ENCODE peak calls at places on chromosomes 16 and 17, in eight cellular contexts. B, F, M, Q, Y, H, E and T are unnamed samples.

GRCh38 chr16:75096730-75097129 is 19.9 kb downstream of the LDHD start:
- DNase-seq in M (peak), Q (no peak), E (no peak), H (peak), F (no peak), B (no peak), Y (no peak), T (no peak)

GRCh38 chr17:63555475-63556156 is 5.3 kb downstream of the DCAF7 start:
- DNase-seq in Q (no peak), H (no peak), Y (no peak), B (no peak), M (no peak), F (no peak), E (no peak), T (no peak)

GRCh38 chr17:82897514-82898249 is 57.9 kb upstream of the ZNF750 start:
- DNase-seq in M (no peak), Y (no peak), E (no peak), H (no peak), B (no peak), F (no peak), Q (no peak), T (no peak)

GRCh38 chr16:5551909-5552308 is 454.3 kb upstream of the EEF2KMT start:
- DNase-seq in E (no peak), B (no peak), Q (no peak), H (no peak), F (no peak), Y (no peak), M (no peak), T (no peak)

GRCh38 chr17:74211141-74211928 is 2.0 kb upstream of the TTYH2 start:
- DNase-seq in E (no peak), M (peak), F (no peak), H (no peak), Y (no peak), Q (peak), B (no peak), T (no peak)

GRCh38 chr17:35748323-35748960 is 4.6 kb downstream of the GAS2L2 start:
- DNase-seq in F (no peak), B (peak), Y (peak), H (no peak), M (no peak), E (no peak), Q (no peak), T (no peak)

GRCh38 chr16:28974007-28974436 is 556 bp upstream of the SPNS1 start:
- DNase-seq in E (peak), F (no peak), H (peak), M (peak), B (peak), Q (peak), Y (peak), T (peak)

GRCh38 chr17:17388657-17389496 is 85.7 kb downstream of the NT5M start:
- DNase-seq in B (no peak), Q (no peak), E (no peak), M (no peak), H (no peak), F (no peak), Y (no peak), T (no peak)

GRCh38 chr16:12009462-12009861 is 32.9 kb downstream of the SNX29 start:
- DNase-seq in B (no peak), F (no peak), Q (no peak), H (no peak), M (no peak), Y (no peak), E (no peak), T (no peak)

GRCh38 chr16:56681939-56682702 is at the start of gene MT1X:
- DNase-seq in Q (peak), M (peak), F (no peak), Y (peak), E (peak), B (peak), H (no peak), T (peak)

GRCh38 chr17:40361925-40362695 is 2.4 kb downstream of the GJD3 start:
- DNase-seq in F (no peak), H (no peak), E (no peak), Y (no peak), Q (peak), B (no peak), M (no peak), T (no peak)

GRCh38 chr17:9185142-9185541 is 163.8 kb downstream of the NTN1 start:
- DNase-seq in Q (no peak), Y (no peak), M (no peak), F (no peak), B (no peak), E (no peak), H (no peak), T (peak)

GRCh38 chr16:26645629-26646028 is 421.1 kb upstream of the C16orf82 start:
- DNase-seq in M (peak), E (no peak), Q (peak), Y (no peak), B (no peak), F (no peak), H (no peak), T (no peak)

GRCh38 chr16:1651509-1652342 is 26.4 kb upstream of the JPT2 start:
- DNase-seq in Q (no peak), H (no peak), E (no peak), F (no peak), M (peak), Y (no peak), B (no peak), T (no peak)